ENCODE peak calls at places on chromosomes 16 and 17, in eight cellular contexts. X is prostate gland, H is spleen, N is testis, U is gastrocnemius medialis, T is esophagus squamous epithelium, C is heart left ventricle, M is HCT116. I is an unnamed sample. For H3K9me3 and H3K27me3, the result is how much of the 10 kb centered on the place peaks cover.

GRCh38 chr17:28041068-28041843 is 1.2 kb upstream of the NLK start:
- DNase-seq in X (peak), H (peak), N (peak), U (peak), T (peak), C (peak), M (peak), I (peak)

GRCh38 chr16:53056528-53056881 is 1.7 kb downstream of the CHD9 start:
- DNase-seq in X (no peak), H (no peak), N (no peak), U (no peak), T (no peak), C (no peak), M (no peak), I (no peak)

GRCh38 chr17:32281011-32281451 is 15.4 kb downstream of the RHBDL3 start:
- DNase-seq in X (peak), H (no peak), N (no peak), U (no peak), T (no peak), C (peak), M (no peak), I (peak)

GRCh38 chr17:45261577-45262515 is at the start of gene SPATA32:
- DNase-seq in X (peak), H (peak), N (peak), U (peak), T (no peak), C (peak), M (no peak), I (no peak)

GRCh38 chr17:4167786-4168185 is 24.8 kb downstream of the CYB5D2 start:
- DNase-seq in X (no peak), H (peak), N (no peak), U (no peak), T (no peak), C (no peak), M (no peak), I (no peak)

GRCh38 chr17:62140836-62141235 is 75.8 kb upstream of the MED13 start:
- DNase-seq in X (no peak), H (no peak), N (peak), U (no peak), T (no peak), C (no peak), M (no peak), I (no peak)

GRCh38 chr17:64216030-64216384 is 47.1 kb downstream of the TEX2 start:
- DNase-seq in X (no peak), H (no peak), N (no peak), U (no peak), T (no peak), C (no peak), M (no peak), I (no peak)

GRCh38 chr17:76585649-76586593 is at the start of gene ST6GALNAC2:
- DNase-seq in X (peak), H (peak), N (peak), U (peak), T (no peak), C (peak), M (peak), I (no peak)

DNA sequence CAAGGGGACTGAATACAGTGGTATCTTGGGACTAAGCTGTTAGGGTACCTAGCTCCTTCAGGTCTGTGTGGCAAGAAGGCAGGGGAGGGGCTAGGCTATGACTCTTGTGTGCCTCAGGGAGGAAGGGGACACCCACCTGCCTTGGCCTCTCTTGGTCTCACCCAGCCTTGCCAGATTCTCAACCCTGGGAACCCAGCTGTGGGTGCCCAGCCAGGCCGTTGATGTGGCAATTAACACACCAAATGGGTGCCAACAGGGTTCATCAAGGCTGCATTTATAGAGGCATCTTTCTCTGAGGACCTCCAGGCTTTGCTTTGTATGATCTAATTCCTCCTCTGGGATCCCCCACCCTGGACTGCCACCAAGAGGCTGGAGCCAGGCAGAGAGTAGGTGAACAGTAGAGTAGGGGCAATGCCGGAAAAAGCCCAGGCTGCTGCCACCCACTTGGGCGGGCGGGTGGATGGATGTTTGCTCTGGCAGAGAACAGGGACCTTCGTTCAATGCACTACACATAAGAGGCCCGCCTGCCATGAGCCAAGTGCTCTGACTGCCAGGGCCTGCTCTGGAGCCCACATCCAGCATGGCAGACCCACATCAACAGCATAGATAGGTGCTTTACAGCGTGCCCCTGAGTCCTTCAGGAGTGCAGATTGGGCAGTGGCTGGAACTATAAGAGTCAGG is 3.2 kb upstream of the ASB16 start:
- DNase-seq in X (no peak), H (no peak), N (no peak), U (no peak), T (no peak), C (no peak), M (no peak), I (no peak)
- TF ChIP-seq POLR2A in X (no peak), H (no peak), N (no peak), U (no peak), T (no peak), C (no peak), M (no peak), I (no peak)

DNA sequence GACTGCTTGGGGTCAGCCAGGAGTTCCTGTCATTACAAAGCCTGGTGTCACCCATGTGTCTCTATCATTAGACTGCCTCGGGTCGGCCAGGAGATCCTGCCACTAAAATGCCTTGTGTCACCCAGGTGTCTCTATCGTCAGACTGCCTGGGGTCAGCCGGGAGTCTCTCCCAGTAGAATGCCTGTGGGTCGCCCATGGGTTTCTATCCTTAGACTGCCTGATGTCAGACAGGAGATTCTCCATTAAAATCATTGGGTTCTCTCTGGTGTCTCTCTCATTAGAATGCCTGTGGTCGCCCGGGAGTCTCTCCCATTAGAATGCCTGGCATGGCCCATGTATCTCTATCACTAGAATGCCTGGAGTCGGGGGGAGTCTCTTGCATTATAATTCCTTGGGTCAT is 2231.0 kb downstream of the TP53TG3F start:
- DNase-seq in X (no peak), H (no peak), N (no peak), U (no peak), T (no peak), C (no peak), M (no peak), I (no peak)
- H3K9me3 ChIP-seq in X (under half), H (half or more), N (under half), U (under half), T (under half), C (under half), M (under half), I (half or more)

GRCh38 chr16:73065617-73066313 is 17.8 kb upstream of the ZFHX3 start:
- DNase-seq in X (no peak), H (no peak), N (no peak), U (no peak), T (no peak), C (peak), M (no peak), I (peak)

GRCh38 chr16:73066321-73066926 is 18.5 kb upstream of the ZFHX3 start:
- DNase-seq in X (no peak), H (no peak), N (no peak), U (no peak), T (no peak), C (peak), M (no peak), I (no peak)

GRCh38 chr16:73063854-73064226 is 15.9 kb upstream of the ZFHX3 start:
- DNase-seq in X (no peak), H (no peak), N (no peak), U (no peak), T (no peak), C (no peak), M (no peak), I (no peak)

GRCh38 chr16:73064227-73064995 is 16.5 kb upstream of the ZFHX3 start:
- DNase-seq in X (no peak), H (no peak), N (no peak), U (no peak), T (no peak), C (peak), M (no peak), I (no peak)

GRCh38 chr16:73064996-73065349 is 17.0 kb upstream of the ZFHX3 start:
- DNase-seq in X (no peak), H (no peak), N (no peak), U (no peak), T (no peak), C (no peak), M (no peak), I (no peak)
- H3K27me3 ChIP-seq in X (under half), H (under half), N (under half), U (under half), T (half or more), C (under half), M (under half), I (under half)

DNA sequence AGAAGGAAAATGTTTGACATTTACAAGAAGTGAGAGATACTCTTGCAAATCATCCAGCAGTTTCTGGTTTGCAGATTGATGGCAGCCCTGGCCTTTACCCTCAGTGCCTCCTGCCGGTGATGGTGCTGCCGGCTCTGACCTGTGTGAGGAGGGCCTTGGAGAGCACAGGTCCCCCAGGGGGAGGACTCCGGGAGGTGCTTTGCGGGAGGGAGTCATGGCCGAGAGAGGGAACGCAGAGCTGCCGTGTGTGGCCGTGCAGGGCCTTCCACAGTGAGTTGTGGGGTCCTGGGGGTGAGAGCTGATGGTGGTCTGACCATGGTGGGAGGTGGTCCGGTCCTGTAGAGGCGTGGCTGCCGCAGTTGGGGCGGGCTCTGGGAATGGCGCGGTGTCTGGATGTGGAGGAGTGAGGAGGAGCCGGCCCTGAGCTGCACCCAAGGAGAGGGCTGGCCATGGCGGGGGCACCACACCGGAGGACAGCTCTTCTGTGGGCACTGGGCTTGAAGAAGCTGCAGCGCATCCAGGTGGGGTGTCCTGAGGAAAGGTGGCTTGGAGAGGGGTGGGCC is 28.0 kb upstream of the ZNF750 start:
- DNase-seq in X (no peak), H (no peak), N (no peak), U (no peak), T (no peak), C (no peak), M (no peak), I (no peak)
- TF ChIP-seq POLR2A in X (no peak), H (no peak), N (no peak), U (no peak), T (no peak), C (no peak), M (no peak), I (no peak)

GRCh38 chr17:53466733-53467132 is 356.0 kb upstream of the KIF2B start:
- DNase-seq in X (no peak), H (no peak), N (no peak), U (no peak), T (no peak), C (no peak), M (no peak), I (no peak)
- H3K9me3 ChIP-seq in X (under half), H (under half), N (under half), U (under half), T (under half), C (under half), M (under half), I (under half)

DNA sequence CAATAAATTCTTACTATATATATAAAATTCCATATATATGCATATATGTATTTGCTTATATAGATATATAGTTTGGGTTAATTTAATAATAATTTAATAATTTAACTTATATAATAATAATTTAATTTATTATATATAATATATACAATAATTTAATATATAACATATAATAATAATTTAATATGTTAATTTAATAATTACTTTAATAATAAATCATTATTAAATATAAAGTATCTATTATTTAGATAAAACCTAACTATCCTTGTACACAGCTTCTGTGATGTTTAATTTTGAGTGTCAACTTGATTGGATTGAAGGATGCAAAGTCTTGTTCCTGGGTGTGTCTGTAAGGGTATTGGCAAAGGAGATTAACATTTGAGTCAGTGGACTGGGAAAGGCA is 40.6 kb upstream of the CDH13 start:
- DNase-seq in X (no peak), H (no peak), N (no peak), U (no peak), T (no peak), C (no peak), M (no peak), I (no peak)
- H3K27me3 ChIP-seq in X (under half), H (under half), N (under half), U (under half), T (under half), C (under half), M (under half), I (under half)

GRCh38 chr17:67441052-67441738 is 64.1 kb downstream of the PITPNC1 start:
- DNase-seq in X (no peak), H (no peak), N (no peak), U (no peak), T (no peak), C (no peak), M (peak), I (no peak)
- TF ChIP-seq POLR2A in X (no peak), H (no peak), N (no peak), U (no peak), T (no peak), C (no peak), M (no peak), I (no peak)

DNA sequence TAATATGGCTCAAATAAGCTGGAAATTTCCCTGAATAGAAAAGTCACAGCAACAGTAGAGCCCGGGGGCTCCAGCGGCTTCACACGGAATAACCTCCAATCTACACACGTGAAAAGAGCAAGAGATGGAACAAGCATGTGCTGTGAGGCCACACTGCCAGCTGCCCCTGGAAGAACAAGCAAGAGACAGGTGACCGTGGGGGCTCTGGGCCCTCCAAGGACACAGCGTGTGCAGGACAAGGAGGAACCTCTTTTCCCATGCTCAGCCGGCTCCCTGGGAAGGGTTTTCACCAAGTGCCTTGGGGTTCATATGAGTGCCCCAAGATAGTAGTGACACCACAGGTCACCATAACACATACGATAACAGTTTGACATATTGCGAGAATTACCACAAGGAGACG is 110.2 kb upstream of the ZNF750 start:
- DNase-seq in X (no peak), H (peak), N (no peak), U (no peak), T (no peak), C (peak), M (no peak), I (no peak)
- H3K9me3 ChIP-seq in X (under half), H (under half), N (under half), U (under half), T (half or more), C (under half), M (under half), I (under half)

DNA sequence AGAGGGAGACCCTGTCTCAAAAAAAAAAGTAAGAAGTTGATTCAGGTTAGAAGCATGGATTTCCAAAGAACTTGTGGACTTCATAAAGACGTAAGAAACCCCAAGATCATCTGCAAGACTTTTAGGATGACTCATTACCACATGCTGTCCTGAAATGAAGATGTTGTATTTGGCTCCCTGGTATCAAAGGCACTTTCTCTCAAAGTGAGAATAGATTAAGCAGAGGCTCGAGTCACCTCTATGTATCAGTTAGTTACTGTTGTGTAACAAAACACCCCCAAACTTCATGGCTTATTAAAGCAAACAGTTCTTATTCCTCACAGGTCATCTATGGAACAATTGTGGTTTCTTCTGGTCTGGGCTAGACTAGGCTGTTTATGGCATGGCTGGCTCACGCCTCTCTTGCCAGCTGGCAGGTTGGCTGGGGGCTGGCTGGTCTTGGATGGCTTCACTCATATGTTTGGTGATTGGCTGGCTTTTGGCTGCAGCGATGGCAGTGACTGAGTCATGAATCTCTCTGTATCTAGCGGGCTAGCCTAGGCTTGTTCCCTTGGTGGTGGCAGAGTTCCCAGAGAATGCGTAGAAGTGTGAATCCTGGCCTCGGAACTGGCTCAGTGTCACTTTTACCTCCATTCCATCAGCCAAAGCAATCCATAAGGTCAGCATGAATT is 60.4 kb upstream of the MSI2 start:
- DNase-seq in X (peak), H (no peak), N (no peak), U (no peak), T (no peak), C (no peak), M (no peak), I (no peak)
- H3K27me3 ChIP-seq in X (under half), H (under half), N (under half), U (under half), T (under half), C (under half), M (under half), I (under half)

I was measured in tibial nerve.